ENCODE peak calls at places on chromosomes 7 and 10, in four cellular contexts. Q, M, A and K are unnamed samples.

GRCh38 chr10:75616874-75617478 is 185.6 kb downstream of the LRMDA start:
- DNase-seq in Q (no peak), M (no peak), A (no peak), K (no peak)

GRCh38 chr7:38539477-38540081 is 91.6 kb downstream of the AMPH start:
- DNase-seq in Q (no peak), M (no peak), A (no peak), K (no peak)

GRCh38 chr7:151786241-151786640 is 90.7 kb downstream of the PRKAG2 start:
- DNase-seq in Q (no peak), M (no peak), A (no peak), K (no peak)

GRCh38 chr10:104328916-104329710 is 9.2 kb downstream of the ITPRIP start:
- DNase-seq in Q (no peak), M (peak; percentile 23), A (no peak), K (peak; percentile 90)

GRCh38 chr7:137097111-137097510 is 228.7 kb downstream of the CHRM2 start:
- DNase-seq in Q (no peak), M (no peak), A (no peak), K (no peak)

GRCh38 chr10:24910574-24910973 is 41.8 kb downstream of the PRTFDC1 start:
- DNase-seq in Q (no peak), M (no peak), A (no peak), K (no peak)

GRCh38 chr10:34172936-34173533 is 642.1 kb downstream of the PARD3 start:
- DNase-seq in Q (no peak), M (peak; percentile 54), A (no peak), K (no peak)

GRCh38 chr7:155405399-155406318 is 52.3 kb upstream of the EN2 start:
- DNase-seq in Q (peak; percentile 70), M (no peak), A (no peak), K (no peak)

GRCh38 chr7:36128448-36129047 is 24.5 kb upstream of the EEPD1 start:
- DNase-seq in Q (peak; percentile 37), M (peak; percentile 76), A (no peak), K (peak; percentile 90)

GRCh38 chr7:7331523-7331922 is 149.2 kb downstream of the C1GALT1 start:
- DNase-seq in Q (no peak), M (no peak), A (no peak), K (no peak)

GRCh38 chr10:14024349-14025202 is 306.1 kb downstream of the FRMD4A start:
- DNase-seq in Q (no peak), M (no peak), A (no peak), K (no peak)

GRCh38 chr7:47550788-47551470 is 31.0 kb downstream of the TNS3 start:
- DNase-seq in Q (no peak), M (no peak), A (no peak), K (no peak)

GRCh38 chr10:58511765-58512469 is 755 bp upstream of the BICC1 start:
- DNase-seq in Q (peak; percentile 29), M (peak; percentile 59), A (no peak), K (no peak)

GRCh38 chr7:149686001-149686400 is 87.4 kb downstream of the ZNF467 start:
- DNase-seq in Q (no peak), M (no peak), A (no peak), K (no peak)

GRCh38 chr7:12921751-12922345 is 234.4 kb downstream of the ARL4A start:
- DNase-seq in Q (no peak), M (no peak), A (no peak), K (no peak)

GRCh38 chr7:929311-929711 is 25.2 kb downstream of the ADAP1 start:
- DNase-seq in Q (no peak), M (peak; percentile 36), A (no peak), K (no peak)

GRCh38 chr7:27345964-27346363 is 103.4 kb downstream of the EVX1 start:
- DNase-seq in Q (no peak), M (no peak), A (no peak), K (no peak)

GRCh38 chr10:14723052-14723689 is 51.5 kb downstream of the FAM107B start:
- DNase-seq in Q (no peak), M (no peak), A (no peak), K (no peak)

GRCh38 chr7:81469299-81470083 is 300.4 kb downstream of the HGF start:
- DNase-seq in Q (no peak), M (no peak), A (no peak), K (no peak)

GRCh38 chr10:72694476-72695369 is 2.8 kb downstream of the MCU start:
- DNase-seq in Q (peak; percentile 37), M (peak; percentile 42), A (no peak), K (peak; percentile 44)

GRCh38 chr7:17408245-17408903 is 109.9 kb downstream of the AHR start:
- DNase-seq in Q (no peak), M (peak; percentile 92), A (no peak), K (peak; percentile 61)

DNA sequence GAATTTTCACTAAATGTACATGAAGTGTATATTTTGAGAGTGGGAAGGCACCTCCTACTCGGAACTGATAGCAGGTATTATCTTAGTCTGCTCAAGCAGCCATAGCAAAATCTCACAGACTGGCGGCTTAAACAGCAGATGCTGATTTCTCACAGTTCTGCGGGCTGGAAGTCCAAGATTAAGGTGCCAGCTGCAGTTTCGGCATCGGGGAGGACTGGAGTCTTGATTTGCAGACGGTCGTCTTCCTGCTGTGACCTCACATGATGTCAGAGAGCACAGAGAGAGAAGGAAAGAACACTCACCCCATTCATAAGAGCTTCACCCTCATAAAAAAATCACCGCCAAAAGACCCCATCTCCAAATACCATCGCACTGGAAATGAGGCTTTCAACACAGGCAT is 216.5 kb upstream of the PITRM1 start:
- DNase-seq in Q (no peak), M (no peak), A (no peak), K (no peak)
- TF ChIP-seq PBX3 in Q (no peak), M (no peak), A (no peak), K (no peak)

GRCh38 chr7:77453531-77453930 is 37.4 kb upstream of the GSAP start:
- DNase-seq in Q (no peak), M (no peak), A (no peak), K (no peak)
- TF ChIP-seq PBX3 in Q (no peak), M (no peak), A (no peak), K (no peak)

GRCh38 chr10:121608669-121609190 is 10.5 kb upstream of the FGFR2 start:
- DNase-seq in Q (peak; percentile 97), M (peak; percentile 13), A (no peak), K (peak; percentile 34)
- TF ChIP-seq PBX3 in Q (no peak), M (no peak), A (no peak), K (no peak)

GRCh38 chr10:43689618-43689954 is 40.9 kb upstream of the ZNF32 start:
- DNase-seq in Q (peak; percentile 82), M (no peak), A (no peak), K (peak; percentile 52)
- TF ChIP-seq PBX3 in Q (no peak), M (no peak), A (no peak), K (no peak)